ENCODE peak calls at places on chromosomes 12 and 14, in five cellular contexts. S, A, Y, K and V are unnamed samples.

GRCh38 chr12:54932691-54933090 is 51.9 kb downstream of the TESPA1 start:
- DNase-seq in K (no peak), Y (no peak), A (peak; percentile 27), S (no peak), V (no peak)

GRCh38 chr12:56297400-56297799 is 2.7 kb downstream of the CS start:
- DNase-seq in S (no peak), Y (no peak), K (no peak), A (no peak), V (no peak)

GRCh38 chr14:60206837-60207533 is 41.8 kb upstream of the DHRS7 start:
- DNase-seq in Y (no peak), K (no peak), S (no peak), A (no peak), V (no peak)

GRCh38 chr14:54579606-54580005 is 12.7 kb downstream of the SAMD4A start:
- DNase-seq in K (no peak), S (no peak), A (peak; percentile 66), Y (peak; percentile 63), V (no peak)

GRCh38 chr12:89490922-89491321 is 33.7 kb downstream of the GALNT4 start:
- DNase-seq in K (no peak), A (no peak), Y (no peak), S (no peak), V (no peak)

GRCh38 chr14:104651876-104652260 is 37.5 kb upstream of the INF2 start:
- DNase-seq in A (no peak), Y (no peak), K (no peak), S (no peak), V (no peak)

GRCh38 chr12:32331133-32331532 is 68.2 kb upstream of the FGD4 start:
- DNase-seq in S (no peak), Y (peak; percentile 11), K (no peak), A (peak; percentile 10), V (peak; percentile 3)

GRCh38 chr14:103361868-103362267 is 23.3 kb upstream of the MARK3 start:
- DNase-seq in S (no peak), A (peak; percentile 92), K (no peak), Y (peak; percentile 96), V (peak; percentile 94)

GRCh38 chr12:120928864-120929652 is 24.9 kb upstream of the SPPL3 start:
- DNase-seq in Y (no peak), A (no peak), S (no peak), K (peak; percentile 46), V (no peak)

GRCh38 chr14:23095196-23096108 is at the start of gene C14orf119:
- DNase-seq in K (peak; percentile 100), A (peak; percentile 100), Y (peak; percentile 96), S (peak; percentile 99), V (peak; percentile 100)

GRCh38 chr12:45789025-45789424 is 59.5 kb downstream of the ARID2 start:
- DNase-seq in Y (no peak), A (peak; percentile 83), K (no peak), S (no peak), V (no peak)

GRCh38 chr12:124480469-124481256 is 86.7 kb downstream of the NCOR2 start:
- DNase-seq in K (no peak), S (no peak), Y (peak; percentile 68), A (peak; percentile 75), V (peak; percentile 86)

GRCh38 chr14:65850429-65851145 is 438.1 kb downstream of the FUT8 start:
- DNase-seq in A (no peak), S (no peak), Y (no peak), K (no peak), V (no peak)

GRCh38 chr12:82740129-82741000 is 53.7 kb downstream of the TMTC2 start:
- DNase-seq in Y (peak; percentile 85), S (no peak), A (peak; percentile 76), K (no peak), V (peak; percentile 19)

GRCh38 chr12:69679119-69679518 is 20.0 kb downstream of the BEST3 start:
- DNase-seq in K (no peak), A (peak; percentile 17), Y (no peak), S (no peak), V (no peak)

GRCh38 chr12:101908395-101908794 is 31.0 kb downstream of the DRAM1 start:
- DNase-seq in S (no peak), Y (no peak), A (no peak), K (no peak), V (no peak)

GRCh38 chr12:116476227-116476852 is 82.8 kb upstream of the MAP1LC3B2 start:
- DNase-seq in K (no peak), Y (no peak), S (no peak), A (peak; percentile 43), V (no peak)

GRCh38 chr14:37124617-37125016 is 47.8 kb downstream of the SLC25A21 start:
- DNase-seq in Y (no peak), A (no peak), S (no peak), K (peak; percentile 31), V (no peak)

GRCh38 chr12:132313182-132313581 is 16.2 kb downstream of the GALNT9 start:
- DNase-seq in S (peak; percentile 4), Y (no peak), K (no peak), A (no peak), V (no peak)

GRCh38 chr14:47715330-47715729 is 39.9 kb upstream of the MDGA2 start:
- DNase-seq in Y (peak; percentile 33), S (no peak), A (no peak), K (no peak), V (no peak)

GRCh38 chr12:121805800-121806555 is 2.2 kb downstream of the SETD1B start:
- DNase-seq in A (no peak), K (no peak), Y (no peak), S (no peak), V (no peak)

GRCh38 chr12:39443704-39444234 is 849 bp upstream of the KIF21A start:
- DNase-seq in K (peak; percentile 16), Y (no peak), S (no peak), A (peak; percentile 11), V (peak; percentile 1)

GRCh38 chr12:46219892-46220655 is 48.8 kb downstream of the SLC38A1 start:
- DNase-seq in A (peak; percentile 81), K (no peak), Y (peak; percentile 91), S (no peak), V (peak; percentile 91)

GRCh38 chr14:54549862-54550261 is 17.1 kb upstream of the SAMD4A start:
- DNase-seq in S (no peak), K (no peak), Y (no peak), A (peak; percentile 15), V (no peak)

GRCh38 chr12:76666272-76666845 is 97.6 kb upstream of the ZDHHC17 start:
- DNase-seq in A (no peak), S (no peak), Y (no peak), K (no peak), V (no peak)

GRCh38 chr14:36300337-36300736 is 20.1 kb downstream of the MBIP start:
- DNase-seq in K (no peak), S (no peak), A (no peak), Y (peak; percentile 10), V (peak; percentile 32)

GRCh38 chr14:51701956-51702355 is 50.2 kb downstream of the FRMD6 start:
- DNase-seq in K (no peak), A (no peak), Y (no peak), S (no peak), V (no peak)

GRCh38 chr14:53979747-53980642 is 23.4 kb upstream of the BMP4 start:
- DNase-seq in S (no peak), A (peak; percentile 76), K (no peak), Y (peak; percentile 85), V (peak; percentile 74)

GRCh38 chr14:59294662-59294992 is 106.2 kb downstream of the DAAM1 start:
- DNase-seq in S (no peak), Y (peak; percentile 94), A (peak; percentile 61), K (no peak), V (no peak)

GRCh38 chr14:93984070-93984469 is 7.7 kb upstream of the ASB2 start:
- DNase-seq in Y (peak; percentile 52), K (no peak), A (no peak), S (peak; percentile 26), V (peak; percentile 50)

GRCh38 chr12:113161415-113162016 is 12.0 kb downstream of the CFAP73 start:
- DNase-seq in Y (peak; percentile 23), K (peak; percentile 99), S (no peak), A (no peak), V (no peak)

GRCh38 chr14:77409131-77409533 is 14.2 kb downstream of the NOXRED1 start:
- DNase-seq in A (peak; percentile 43), S (no peak), Y (no peak), K (peak; percentile 17), V (no peak)

GRCh38 chr12:116977465-116978380 is 67.0 kb downstream of the FBXW8 start:
- DNase-seq in A (no peak), S (no peak), Y (no peak), K (no peak), V (no peak)

GRCh38 chr14:24688030-24688658 is 54.2 kb upstream of the GZMB start:
- DNase-seq in Y (no peak), K (no peak), S (no peak), A (no peak), V (no peak)

GRCh38 chr14:24692382-24693352 is 58.7 kb upstream of the GZMB start:
- DNase-seq in Y (no peak), A (no peak), S (no peak), K (no peak), V (no peak)

GRCh38 chr14:24693353-24693737 is 59.4 kb upstream of the GZMB start:
- DNase-seq in K (no peak), A (no peak), S (no peak), Y (no peak), V (no peak)

GRCh38 chr14:24693941-24694507 is 60.0 kb upstream of the GZMB start:
- DNase-seq in A (no peak), K (no peak), S (no peak), Y (no peak), V (no peak)

GRCh38 chr14:24690492-24690891 is 56.5 kb upstream of the GZMB start:
- DNase-seq in S (no peak), K (peak; percentile 44), Y (no peak), A (no peak), V (no peak)
- TF ChIP-seq CTCF in S (no peak), K (peak; percentile 32), Y (no peak), A (no peak), V (no peak)

GRCh38 chr12:34625116-34625515 is 602.8 kb downstream of the ALG10 start:
- DNase-seq in S (no peak), A (no peak), K (no peak), Y (no peak), V (no peak)
- TF ChIP-seq CTCF in S (peak; percentile 19), A (peak; percentile 18), K (no peak), Y (no peak), V (peak; percentile 76)

DNA sequence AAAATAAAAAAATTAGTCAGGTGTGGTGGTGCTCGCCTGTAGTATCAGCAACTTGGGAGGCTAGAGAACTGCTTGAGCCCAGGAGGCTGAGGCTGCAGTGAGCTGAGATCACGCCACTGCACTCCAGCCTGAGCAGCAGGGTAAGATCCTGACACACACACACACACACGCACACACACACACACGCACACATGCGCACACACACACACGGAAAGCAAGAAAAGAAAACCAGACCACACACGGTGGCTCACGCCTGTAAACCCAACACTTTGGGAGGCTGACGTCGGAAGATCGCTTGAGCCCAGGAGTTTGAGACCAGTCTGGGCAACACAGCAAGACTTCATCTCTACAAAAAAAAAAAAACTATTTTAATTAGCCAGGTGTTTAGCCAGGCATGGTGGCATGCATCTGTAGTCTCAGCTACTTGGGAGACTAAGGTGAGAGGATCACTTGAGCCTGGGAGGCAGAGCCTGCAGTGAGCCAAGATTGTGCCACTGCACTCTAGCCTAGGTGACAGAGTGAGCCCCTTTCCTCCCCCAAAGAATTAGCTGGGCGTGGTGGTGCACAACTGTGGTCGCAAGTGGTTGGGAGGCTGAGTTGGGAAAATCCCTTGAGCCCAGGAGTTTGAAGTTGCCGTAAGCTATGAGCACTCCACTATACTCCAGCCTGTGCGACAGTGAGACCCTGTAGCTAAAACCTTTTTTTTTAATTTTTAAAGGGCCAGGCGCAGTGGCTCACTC is 44.5 kb downstream of the HECTD1 start:
- DNase-seq in Y (no peak), S (no peak), K (no peak), A (no peak), V (no peak)
- TF ChIP-seq CTCF in Y (no peak), S (no peak), K (no peak), A (no peak), V (no peak)

GRCh38 chr12:29148065-29148957 is 767 bp upstream of the FAR2 start:
- DNase-seq in A (peak; percentile 56), K (peak; percentile 13), S (peak; percentile 60), Y (no peak), V (no peak)
- TF ChIP-seq CTCF in A (no peak), K (peak; percentile 14), S (no peak), Y (no peak), V (no peak)